ENCODE peak calls at places on chromosomes 1 and 21, in ten cellular contexts. T is transverse colon; U is cardiac muscle cell; F is WERI-Rb-1; W is IMR-90; A is suprapubic skin; V is astrocyte; M is CD8-positive, alpha-beta T cell; I is hepatocyte; C is SK-N-MC. E is an unnamed sample.

GRCh38 chr1:172588296-172589291 is 55.6 kb downstream of the SUCO start:
- DNase-seq in F (no peak), T (no peak), A (no peak), C (no peak), U (peak; percentile 89), V (peak; percentile 94), M (no peak), I (peak; percentile 17), W (peak; percentile 94), E (no peak)

GRCh38 chr21:45318146-45318555 is 30.5 kb upstream of the POFUT2 start:
- DNase-seq in A (no peak), C (no peak), W (no peak), V (no peak), T (no peak), F (no peak), U (no peak), I (no peak), M (no peak), E (no peak)

GRCh38 chr1:53123462-53124129 is 18.8 kb downstream of the SLC1A7 start:
- DNase-seq in I (no peak), U (peak; percentile 81), C (no peak), W (peak; percentile 66), A (peak; percentile 88), T (no peak), M (no peak), F (no peak), V (peak; percentile 80), E (no peak)

GRCh38 chr1:3085721-3086120 is 16.7 kb downstream of the PRDM16 start:
- DNase-seq in V (no peak), I (no peak), A (no peak), C (no peak), U (no peak), W (no peak), T (no peak), F (no peak), M (no peak), E (no peak)

GRCh38 chr21:28111151-28111619 is 881.5 kb downstream of the LTN1 start:
- DNase-seq in T (peak; percentile 39), U (peak; percentile 98), W (peak; percentile 92), V (peak; percentile 83), M (no peak), F (no peak), I (peak; percentile 76), A (peak; percentile 79), C (no peak), E (no peak)

GRCh38 chr1:166627583-166627982 is 211.7 kb upstream of the POGK start:
- DNase-seq in T (no peak), I (no peak), V (no peak), A (no peak), W (no peak), U (no peak), F (no peak), M (no peak), C (no peak), E (no peak)

GRCh38 chr1:91891969-91892368 is 6.0 kb upstream of the TGFBR3 start:
- DNase-seq in W (peak; percentile 54), T (no peak), I (no peak), A (no peak), U (peak; percentile 59), C (peak; percentile 78), V (no peak), M (no peak), F (no peak), E (no peak)

GRCh38 chr1:29639156-29639736 is 402.9 kb downstream of the PTPRU start:
- DNase-seq in I (no peak), W (no peak), T (no peak), C (no peak), F (no peak), U (no peak), V (no peak), M (no peak), A (no peak), E (no peak)

GRCh38 chr1:12197483-12197880 is 30.7 kb downstream of the TNFRSF1B start:
- DNase-seq in T (no peak), M (no peak), I (no peak), V (no peak), C (no peak), F (no peak), A (no peak), W (no peak), U (no peak), E (no peak)

GRCh38 chr1:12201343-12202189 is 28.3 kb upstream of the VPS13D start:
- DNase-seq in A (no peak), F (no peak), T (no peak), U (no peak), C (no peak), M (peak; percentile 38), I (no peak), W (no peak), V (no peak), E (no peak)

GRCh38 chr1:12195416-12195815 is 28.6 kb downstream of the TNFRSF1B start:
- DNase-seq in I (no peak), C (no peak), M (no peak), A (no peak), W (no peak), U (no peak), V (no peak), T (no peak), F (no peak), E (no peak)

GRCh38 chr1:12194666-12195216 is 27.9 kb downstream of the TNFRSF1B start:
- DNase-seq in W (no peak), C (no peak), F (no peak), I (no peak), U (no peak), V (no peak), T (no peak), A (no peak), M (no peak), E (no peak)

DNA sequence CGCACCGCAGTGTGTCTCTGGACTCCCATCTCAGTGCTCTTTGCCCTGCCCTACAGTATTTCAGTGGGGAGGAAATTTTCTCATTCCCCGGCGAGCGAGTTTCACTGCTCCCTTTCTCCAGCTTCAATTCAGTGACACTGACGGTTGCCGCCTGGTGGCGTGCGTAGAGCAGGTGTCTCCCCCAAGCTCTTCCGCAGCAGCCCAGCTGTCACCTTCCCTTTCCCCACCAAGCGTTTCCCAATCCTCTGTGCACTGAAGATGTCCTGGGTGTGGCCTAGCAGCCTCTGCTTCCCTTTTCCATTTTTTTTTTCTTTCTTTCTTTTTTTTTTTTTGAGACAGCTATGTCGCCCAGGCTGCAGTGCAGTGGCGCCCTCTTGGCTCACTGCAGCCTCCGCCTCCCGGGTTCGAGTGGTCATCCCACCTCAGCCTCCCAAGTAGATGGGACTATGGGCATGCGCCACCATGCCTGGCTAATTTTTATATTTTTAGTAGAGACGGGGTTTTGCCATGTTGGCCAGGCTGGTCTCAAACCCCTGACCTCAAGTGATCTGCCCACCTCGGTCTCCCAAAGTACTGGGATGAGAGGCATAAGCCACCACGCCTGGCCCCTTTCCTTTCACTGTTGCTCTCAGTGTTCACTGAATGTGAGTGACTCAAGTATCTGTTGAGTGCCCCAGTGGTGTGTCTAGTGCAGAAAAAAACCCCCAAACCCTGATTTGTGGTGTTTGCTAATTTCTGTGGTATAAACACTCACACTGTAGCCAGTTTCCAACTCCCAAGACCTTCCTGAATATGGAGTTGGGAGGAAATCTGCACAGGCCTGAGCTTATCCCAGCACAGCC is 30.1 kb downstream of the TNFRSF1B start:
- DNase-seq in F (peak; percentile 69), A (no peak), I (peak; percentile 35), U (no peak), W (no peak), M (no peak), T (peak; percentile 47), C (no peak), V (no peak), E (no peak)
- H3K27ac ChIP-seq in F (no peak overlapping the region), A (no peak overlapping the region), I (no peak overlapping the region), U (no peak overlapping the region), W (no peak overlapping the region), M (no peak overlapping the region), T (no peak overlapping the region), C (no peak overlapping the region), V (no peak overlapping the region), E (no peak overlapping the region)

DNA sequence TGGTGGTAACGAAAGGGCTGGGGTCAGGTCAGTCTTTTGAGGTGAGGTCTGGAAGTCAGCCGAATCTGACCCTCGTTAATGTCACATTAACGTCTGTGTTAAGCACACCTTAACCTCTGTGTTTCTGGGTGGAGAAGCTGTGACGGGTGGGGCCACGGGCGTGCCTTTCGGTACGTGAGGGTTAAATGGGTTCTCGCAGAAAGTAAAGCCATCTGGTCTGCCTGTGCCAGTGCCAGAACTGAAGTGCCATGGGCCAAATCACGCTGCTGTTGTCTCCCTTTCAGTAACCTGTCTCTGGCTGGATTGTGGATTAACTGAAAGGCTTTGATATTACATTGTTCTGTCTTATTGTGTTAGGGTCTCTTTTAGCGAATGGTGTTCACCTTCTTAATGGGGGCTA is 14.4 kb downstream of the URB2 start:
- DNase-seq in M (no peak), F (no peak), A (peak; percentile 43), U (no peak), C (no peak), I (no peak), T (peak; percentile 43), V (no peak), W (no peak), E (no peak)
- H3K36me3 ChIP-seq in M (peaks cover 28% of the 10 kb centered on the region), F (peaks cover 6% of the 10 kb centered on the region), A (peaks cover 62% of the 10 kb centered on the region), U (peaks cover 23% of the 10 kb centered on the region), C (peaks cover 57% of the 10 kb centered on the region), I (no peaks in the 10 kb centered on the region), T (no peaks in the 10 kb centered on the region), V (peaks cover 28% of the 10 kb centered on the region), W (peaks cover 35% of the 10 kb centered on the region), E (peaks cover 16% of the 10 kb centered on the region)

DNA sequence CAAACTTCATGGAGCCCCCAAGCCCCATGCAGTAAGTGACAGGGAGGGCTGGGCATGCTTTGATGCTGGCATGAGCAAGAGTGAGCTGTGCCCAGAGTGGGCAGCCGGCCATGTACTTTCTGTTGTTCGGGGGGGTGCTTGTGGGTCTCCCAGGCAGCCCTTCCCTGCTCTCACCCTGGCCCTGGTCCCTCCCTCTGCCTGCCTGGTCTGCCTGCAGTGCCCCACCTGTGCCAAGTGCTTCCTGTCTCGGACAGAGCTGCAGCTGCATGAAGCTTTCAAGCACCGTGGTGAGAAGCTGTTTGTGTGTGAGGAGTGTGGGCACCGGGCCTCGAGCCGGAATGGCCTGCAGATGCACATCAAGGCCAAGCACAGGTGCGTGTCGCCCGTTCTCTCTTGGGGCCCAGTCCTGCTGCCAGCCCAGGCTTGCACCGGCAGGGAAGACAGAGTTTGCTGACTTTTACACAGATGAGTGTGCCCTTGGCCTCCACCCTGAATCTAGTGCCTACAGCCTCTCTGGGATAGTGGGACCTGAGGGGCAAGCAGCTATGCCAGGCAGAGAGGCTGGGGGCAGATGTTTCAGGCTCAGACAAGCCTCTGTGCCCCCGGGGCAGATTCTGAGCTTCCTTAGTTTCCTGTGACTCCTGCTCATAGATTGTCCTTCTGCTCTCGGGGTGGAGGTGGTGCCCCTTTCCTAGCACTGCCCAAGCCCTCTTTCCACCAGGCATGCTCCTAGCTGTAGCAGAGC is 7.6 kb downstream of the ZBTB48 start:
- DNase-seq in I (no peak), F (no peak), T (no peak), C (no peak), V (no peak), M (no peak), U (no peak), A (no peak), W (no peak), E (peak; percentile 67)
- H3K27ac ChIP-seq in I (no peak overlapping the region), F (peak overlapping the region; percentile 14), T (no peak overlapping the region), C (no peak overlapping the region), V (no peak overlapping the region), M (no peak overlapping the region), U (peak overlapping the region; percentile 38), A (peak overlapping the region; percentile 46), W (no peak overlapping the region), E (peak overlapping the region; percentile 30)

GRCh38 chr1:46637444-46638083 is 21.0 kb upstream of the MOB3C start:
- DNase-seq in F (no peak), W (no peak), U (no peak), V (no peak), M (no peak), C (no peak), I (no peak), T (no peak), A (no peak), E (no peak)

GRCh38 chr1:46642091-46642680 is 25.6 kb upstream of the MOB3C start:
- DNase-seq in T (no peak), I (no peak), C (no peak), F (no peak), M (no peak), W (no peak), U (no peak), A (no peak), V (no peak), E (no peak)

GRCh38 chr1:46639547-46639946 is 22.9 kb upstream of the MOB3C start:
- DNase-seq in A (no peak), I (no peak), V (no peak), W (no peak), M (no peak), C (no peak), F (no peak), U (no peak), T (no peak), E (no peak)

GRCh38 chr1:46635205-46635604 is 18.6 kb upstream of the MOB3C start:
- DNase-seq in M (no peak), C (no peak), U (no peak), I (no peak), T (no peak), V (no peak), A (no peak), W (no peak), F (no peak), E (no peak)

GRCh38 chr1:46638921-46639320 is 22.3 kb upstream of the MOB3C start:
- DNase-seq in U (no peak), C (no peak), M (no peak), I (no peak), A (no peak), W (no peak), V (no peak), T (no peak), F (no peak), E (no peak)
- H3K36me3 ChIP-seq in U (peaks cover 28% of the 10 kb centered on the region), C (peaks cover 16% of the 10 kb centered on the region), M (peaks cover 5% of the 10 kb centered on the region), I (no peaks in the 10 kb centered on the region), A (peaks cover 57% of the 10 kb centered on the region), W (peaks cover 17% of the 10 kb centered on the region), V (peaks cover 7% of the 10 kb centered on the region), T (no peaks in the 10 kb centered on the region), F (peaks cover 6% of the 10 kb centered on the region), E (no peaks in the 10 kb centered on the region)